ENCODE peak calls at places on chromosomes 11 and 22, in ten cellular contexts. Q is HFFc6, Y is osteoblast, T is pancreas, F is upper lobe of right lung, U is fibroblast of mammary gland, S is nephron progenitor cell, K is transverse colon, E is esophagus muscularis mucosa, Z is endothelial cell of umbilical vein. M is an unnamed sample.

GRCh38 chr22:43789452-43789851 is 22.7 kb downstream of the EFCAB6 start:
- DNase-seq in U (peak), K (peak), S (no peak), Z (no peak), T (no peak), Y (peak), Q (peak), E (peak), F (no peak), M (peak)

GRCh38 chr11:119121008-119121810 is at the start of gene HINFP:
- DNase-seq in F (peak), K (peak), T (peak), Q (peak), Z (peak), Y (peak), E (peak), U (peak), S (peak), M (peak)

GRCh38 chr11:45872513-45873356 is 12.7 kb upstream of the MAPK8IP1 start:
- DNase-seq in T (peak), Y (peak), E (no peak), U (peak), Z (peak), K (no peak), Q (peak), F (peak), S (peak), M (peak)

GRCh38 chr22:42371112-42371900 is 60.9 kb downstream of the NFAM1 start:
- DNase-seq in T (no peak), U (no peak), S (no peak), Z (no peak), Q (no peak), F (no peak), E (no peak), K (no peak), Y (no peak), M (no peak)

GRCh38 chr11:95788921-95789505 is 569 bp downstream of the FAM76B start:
- DNase-seq in T (peak), U (peak), E (peak), S (peak), Y (peak), F (no peak), Z (peak), Q (peak), K (peak), M (no peak)

GRCh38 chr11:1751521-1751921 is 1.1 kb upstream of the IFITM10 start:
- DNase-seq in U (no peak), S (no peak), K (no peak), Q (no peak), Y (no peak), T (no peak), F (peak), E (no peak), Z (no peak), M (no peak)

GRCh38 chr11:697028-697491 is 1.4 kb downstream of the TMEM80 start:
- DNase-seq in Y (peak), K (no peak), T (no peak), U (peak), S (no peak), Q (peak), F (no peak), Z (no peak), E (no peak), M (peak)

GRCh38 chr22:32376681-32377080 is 19.0 kb downstream of the RFPL3 start:
- DNase-seq in U (no peak), T (no peak), K (no peak), Y (no peak), Z (no peak), S (no peak), E (no peak), F (no peak), Q (no peak), M (no peak)

GRCh38 chr11:132205006-132205405 is 834.6 kb downstream of the NTM start:
- DNase-seq in Q (no peak), Y (no peak), K (no peak), F (no peak), U (no peak), T (no peak), E (no peak), S (no peak), Z (no peak), M (no peak)

GRCh38 chr22:32637951-32638350 is 163.3 kb downstream of the FBXO7 start:
- DNase-seq in Z (no peak), Q (no peak), E (no peak), Y (no peak), T (no peak), K (no peak), F (no peak), S (no peak), U (no peak), M (no peak)

GRCh38 chr22:31556627-31557203 is 60.4 kb downstream of the SFI1 start:
- DNase-seq in F (no peak), S (no peak), T (no peak), Q (peak), Z (peak), Y (no peak), E (no peak), U (peak), K (no peak), M (no peak)

GRCh38 chr22:45231293-45231692 is 9.4 kb downstream of the KIAA0930 start:
- DNase-seq in E (no peak), Y (peak), F (no peak), K (no peak), T (no peak), Q (no peak), S (no peak), U (no peak), Z (no peak), M (no peak)

GRCh38 chr11:127919206-127920000 is 668.0 kb downstream of the ETS1 start:
- DNase-seq in F (no peak), U (peak), E (no peak), Q (peak), Y (no peak), T (no peak), K (no peak), Z (peak), S (no peak), M (peak)

GRCh38 chr22:36829370-36830002 is 12.7 kb upstream of the PVALB start:
- DNase-seq in E (no peak), U (no peak), S (no peak), Y (no peak), Z (no peak), K (no peak), F (peak), T (no peak), Q (no peak), M (no peak)

GRCh38 chr22:19820880-19821522 is 33.7 kb downstream of the GNB1L start:
- DNase-seq in U (no peak), T (peak), Y (peak), Z (no peak), Q (no peak), E (no peak), K (no peak), S (no peak), F (peak), M (no peak)

GRCh38 chr11:60847906-60848305 is 6.0 kb downstream of the CCDC86 start:
- DNase-seq in U (no peak), T (no peak), Q (no peak), Y (no peak), F (no peak), Z (no peak), E (no peak), S (no peak), K (no peak), M (no peak)

GRCh38 chr11:27200779-27201453 is 160.3 kb downstream of the BBOX1 start:
- DNase-seq in S (no peak), Y (no peak), K (no peak), Q (no peak), T (no peak), U (no peak), Z (no peak), E (no peak), F (no peak), M (no peak)

GRCh38 chr11:68970921-68971636 is 9.7 kb downstream of the MRGPRD start:
- DNase-seq in E (no peak), T (no peak), Q (no peak), U (no peak), Y (no peak), S (no peak), Z (no peak), F (peak), K (peak), M (no peak)

GRCh38 chr22:38699784-38700183 is 959 bp downstream of the JOSD1 start:
- DNase-seq in S (no peak), F (no peak), E (no peak), Z (no peak), T (no peak), Q (peak), K (no peak), U (peak), Y (no peak), M (no peak)

GRCh38 chr11:110345756-110346155 is 49.3 kb upstream of the RDX start:
- DNase-seq in F (no peak), Y (no peak), S (no peak), T (no peak), Z (peak), E (no peak), U (no peak), Q (no peak), K (no peak), M (no peak)

GRCh38 chr11:2791521-2792375 is 92.0 kb upstream of the KCNQ1OT1 start:
- DNase-seq in E (no peak), K (peak), F (peak), U (no peak), Y (peak), Z (no peak), T (peak), Q (no peak), S (peak), M (no peak)

GRCh38 chr22:47793304-47794101 is 1031.1 kb downstream of the TBC1D22A start:
- DNase-seq in T (no peak), S (no peak), U (no peak), Z (no peak), E (peak), K (no peak), Y (no peak), Q (no peak), F (no peak), M (no peak)

GRCh38 chr11:119375629-119376196 is 5.8 kb downstream of the USP2 start:
- DNase-seq in U (peak), K (peak), E (peak), S (no peak), F (peak), T (peak), Z (no peak), Q (peak), Y (peak), M (no peak)

GRCh38 chr11:116454020-116454645 is 318.7 kb downstream of the BUD13 start:
- DNase-seq in Z (peak), U (peak), S (peak), Q (peak), K (peak), Y (no peak), E (no peak), F (no peak), T (peak), M (no peak)

GRCh38 chr22:49656291-49656851 is 171.3 kb downstream of the BRD1 start:
- DNase-seq in Q (no peak), K (no peak), Z (no peak), T (no peak), E (no peak), U (no peak), F (peak), Y (peak), S (no peak), M (no peak)

GRCh38 chr11:285021-285893 is 3.7 kb upstream of the PGGHG start:
- DNase-seq in T (no peak), F (peak), S (no peak), Y (peak), Z (no peak), Q (no peak), E (no peak), U (no peak), K (no peak), M (no peak)

GRCh38 chr11:61787928-61788491 is 4.4 kb downstream of the TMEM258 start:
- DNase-seq in Y (peak), Z (peak), S (peak), U (peak), E (no peak), T (peak), K (peak), F (no peak), Q (peak), M (no peak)

GRCh38 chr22:32583074-32583677 is 108.6 kb downstream of the FBXO7 start:
- DNase-seq in Q (no peak), Y (no peak), Z (no peak), T (no peak), F (no peak), E (no peak), S (no peak), K (no peak), U (no peak), M (no peak)

GRCh38 chr11:102283088-102283487 is 34.2 kb upstream of the BIRC3 start:
- DNase-seq in F (no peak), K (no peak), T (no peak), S (no peak), Z (no peak), Q (peak), U (no peak), E (no peak), Y (peak), M (no peak)

GRCh38 chr11:102284008-102284407 is 33.3 kb upstream of the BIRC3 start:
- DNase-seq in K (no peak), S (no peak), F (no peak), Z (no peak), T (no peak), E (no peak), Y (no peak), U (no peak), Q (no peak), M (no peak)

GRCh38 chr11:102276302-102277182 is 40.7 kb upstream of the BIRC3 start:
- DNase-seq in U (peak), E (no peak), Y (peak), F (no peak), Z (peak), T (no peak), K (no peak), S (no peak), Q (peak), M (no peak)

GRCh38 chr11:102280237-102280833 is 36.9 kb upstream of the BIRC3 start:
- DNase-seq in S (no peak), Q (no peak), Y (peak), Z (no peak), E (no peak), F (no peak), K (peak), U (no peak), T (no peak), M (no peak)

DNA sequence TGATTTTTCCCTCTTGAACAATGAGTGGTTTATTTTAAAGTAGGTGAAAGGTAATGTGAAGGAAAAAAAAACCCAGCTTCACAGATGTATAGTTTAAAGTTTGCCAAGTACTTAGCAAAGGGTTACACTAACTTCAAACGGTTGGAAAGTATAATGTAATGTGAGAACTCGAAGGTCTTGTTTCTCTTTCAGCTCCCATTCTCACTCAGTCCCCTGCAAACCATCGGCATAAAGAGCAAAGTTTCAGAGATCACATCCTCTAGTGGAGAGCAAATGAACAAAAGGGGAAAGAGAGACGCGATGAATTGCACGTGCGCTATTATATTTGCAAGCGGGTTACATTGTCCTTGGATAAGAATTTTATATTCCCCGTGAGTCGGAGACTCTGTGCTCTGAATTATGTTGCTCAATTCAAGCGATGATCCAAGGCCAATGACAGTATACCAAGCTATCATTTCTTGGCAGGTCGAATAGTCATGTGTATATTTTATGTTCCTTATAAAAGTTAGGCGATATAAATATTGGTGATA is 37.6 kb upstream of the BIRC3 start:
- DNase-seq in S (no peak), Y (peak), E (no peak), T (peak), Z (peak), F (no peak), Q (peak), K (peak), U (peak), M (no peak)
- TF ChIP-seq CTCF in S (no peak), Y (peak), E (peak), T (no peak), Z (no peak), F (peak), Q (peak), K (no peak), U (peak), M (peak)

GRCh38 chr11:9310485-9310884 is 3.9 kb downstream of the TMEM41B start:
- DNase-seq in Z (no peak), Q (no peak), T (no peak), E (no peak), S (no peak), U (no peak), F (no peak), K (no peak), Y (no peak), M (no peak)

GRCh38 chr11:9316334-9316733 is 1.9 kb upstream of the TMEM41B start:
- DNase-seq in F (no peak), S (no peak), T (no peak), K (no peak), Y (peak), Z (no peak), Q (no peak), U (no peak), E (no peak), M (no peak)

GRCh38 chr11:9313648-9314290 is 624 bp downstream of the TMEM41B start:
- DNase-seq in Q (no peak), F (no peak), K (peak), S (no peak), E (no peak), Z (peak), T (peak), U (peak), Y (peak), M (no peak)

GRCh38 chr11:9315078-9315688 is 790 bp upstream of the TMEM41B start:
- DNase-seq in F (no peak), T (no peak), U (peak), Y (peak), E (no peak), Q (no peak), K (peak), S (no peak), Z (no peak), M (no peak)

DNA sequence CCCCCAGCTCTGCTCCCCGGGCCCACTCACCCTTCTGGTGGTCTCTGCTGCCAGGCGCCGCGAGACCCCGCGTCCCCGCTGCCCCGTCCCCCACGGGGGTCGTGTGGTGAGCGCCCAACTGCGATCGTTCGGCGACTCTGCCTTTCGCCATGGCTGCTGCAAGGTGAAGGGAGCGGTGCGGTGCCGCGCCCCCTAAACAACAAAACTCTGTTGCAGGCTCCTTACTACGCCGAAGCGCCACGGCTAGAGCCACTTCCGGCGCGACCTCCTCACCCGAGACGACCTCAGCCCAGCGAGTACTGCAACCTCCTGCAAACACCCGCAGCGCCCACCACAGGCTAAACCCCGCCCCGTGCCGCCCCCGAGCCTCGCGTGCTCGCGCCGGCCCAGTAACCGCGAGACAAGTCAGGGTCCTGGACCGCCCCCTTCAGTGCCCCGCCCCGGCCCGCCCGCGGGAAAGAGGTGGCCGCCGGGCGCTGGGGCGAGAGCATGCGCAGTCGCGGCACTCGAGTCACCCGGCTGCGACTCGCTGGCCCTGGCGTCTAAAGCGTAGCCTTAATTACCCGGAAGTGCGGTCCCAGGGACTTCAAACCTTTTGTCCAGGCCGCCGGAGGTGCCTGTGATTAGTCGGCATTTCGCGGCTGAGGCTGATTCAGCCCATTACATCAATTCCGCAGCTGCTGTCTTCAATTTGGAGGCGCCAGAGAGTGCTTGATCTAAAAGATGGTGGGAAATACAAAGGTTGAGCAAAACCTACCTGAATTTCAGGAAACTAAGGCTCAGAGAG is at the start of gene TMEM41B:
- DNase-seq in F (peak), Y (peak), E (peak), Z (peak), Q (peak), T (peak), S (peak), K (peak), U (peak), M (peak)
- TF ChIP-seq CTCF in F (peak), Y (no peak), E (peak), Z (no peak), Q (peak), T (no peak), S (no peak), K (no peak), U (no peak), M (no peak)

GRCh38 chr11:86589204-86589603 is 83.2 kb downstream of the ME3 start:
- DNase-seq in Y (no peak), E (no peak), F (no peak), Z (no peak), S (no peak), U (no peak), Q (no peak), T (no peak), K (no peak), M (no peak)
- TF ChIP-seq CTCF in Y (no peak), E (no peak), F (no peak), Z (no peak), S (no peak), U (no peak), Q (no peak), T (no peak), K (no peak), M (no peak)

DNA sequence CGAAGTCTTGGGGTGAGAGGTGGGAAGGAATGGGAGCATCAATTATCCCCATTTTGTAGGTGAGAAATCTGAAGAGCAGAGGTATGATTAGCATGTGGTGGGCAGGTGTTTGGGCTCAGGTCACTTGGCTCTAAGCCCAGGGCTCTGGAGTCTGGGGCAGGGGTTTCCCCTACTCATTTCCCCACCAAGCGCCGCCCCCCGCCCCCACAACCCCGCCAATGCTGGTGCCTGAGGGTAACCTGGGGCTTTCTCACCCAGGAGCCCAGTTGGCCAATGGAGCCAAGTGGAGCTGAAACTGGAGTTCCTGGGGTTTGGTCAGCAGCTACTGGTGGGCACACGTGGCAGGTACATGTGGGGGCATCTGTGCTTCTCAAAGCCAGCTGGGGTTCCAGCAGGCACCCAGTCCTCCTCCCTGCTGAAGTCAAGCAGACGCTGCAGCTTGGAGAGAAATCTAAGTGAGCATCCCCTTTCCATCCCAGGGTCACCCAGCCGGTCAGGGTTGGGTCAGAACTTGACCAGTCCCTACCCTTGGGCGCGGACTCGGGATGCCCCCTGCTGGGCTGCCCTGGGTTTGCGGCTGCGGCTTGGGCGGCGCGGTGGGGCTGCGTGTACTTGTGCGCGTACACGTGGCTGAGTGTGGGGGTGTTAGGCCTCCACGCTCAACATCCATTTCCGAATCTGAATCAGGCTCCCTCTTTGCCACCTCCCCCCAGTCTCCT is 1.6 kb upstream of the CHRM1 start:
- DNase-seq in F (peak), S (no peak), T (no peak), Y (peak), Q (no peak), Z (no peak), U (peak), E (no peak), K (no peak), M (no peak)
- TF ChIP-seq CTCF in F (peak), S (peak), T (no peak), Y (peak), Q (peak), Z (peak), U (peak), E (no peak), K (no peak), M (peak)

M was measured in AG04449.